ENCODE peak calls at places on chromosomes 16 and 17, in ten cellular contexts. One of them, this sample, is unnamed. For H3K9me3, the result is how much of the 10 kb centered on the place peaks cover.

GRCh38 chr16:83723244-83723643 is 84.5 kb upstream of the HSBP1 start:
- DNase-seq in stomach: no peak
- DNase-seq in transverse colon: no peak
- DNase-seq in K562: no peak
- DNase-seq in upper lobe of left lung: no peak
- DNase-seq in spleen: no peak
- DNase-seq in prostate gland: no peak
- DNase-seq in GM12878: no peak
- DNase-seq in H1: no peak
- DNase-seq in Panc1: no peak
- DNase-seq in this sample: no peak

GRCh38 chr17:39677581-39678339 is 9.5 kb downstream of the PNMT start:
- DNase-seq in transverse colon: no peak
- DNase-seq in H1: no peak
- DNase-seq in Panc1: no peak
- DNase-seq in spleen: peak
- DNase-seq in GM12878: no peak
- DNase-seq in prostate gland: no peak
- DNase-seq in stomach: no peak
- DNase-seq in upper lobe of left lung: no peak
- DNase-seq in K562: no peak
- DNase-seq in this sample: no peak

GRCh38 chr17:9409430-9409829 is 166.2 kb downstream of the STX8 start:
- DNase-seq in spleen: no peak
- DNase-seq in transverse colon: no peak
- DNase-seq in H1: no peak
- DNase-seq in prostate gland: no peak
- DNase-seq in K562: no peak
- DNase-seq in stomach: no peak
- DNase-seq in Panc1: no peak
- DNase-seq in upper lobe of left lung: no peak
- DNase-seq in GM12878: no peak
- DNase-seq in this sample: peak

GRCh38 chr16:83806036-83806435 is 1.7 kb upstream of the HSBP1 start:
- DNase-seq in stomach: no peak
- DNase-seq in K562: no peak
- DNase-seq in GM12878: no peak
- DNase-seq in H1: no peak
- DNase-seq in upper lobe of left lung: no peak
- DNase-seq in transverse colon: no peak
- DNase-seq in spleen: no peak
- DNase-seq in prostate gland: no peak
- DNase-seq in Panc1: no peak
- DNase-seq in this sample: no peak

GRCh38 chr17:8326591-8327583 is 12.8 kb upstream of the ODF4 start:
- DNase-seq in GM12878: no peak
- DNase-seq in H1: peak
- DNase-seq in Panc1: no peak
- DNase-seq in spleen: no peak
- DNase-seq in upper lobe of left lung: no peak
- DNase-seq in K562: peak
- DNase-seq in prostate gland: no peak
- DNase-seq in stomach: peak
- DNase-seq in transverse colon: no peak
- DNase-seq in this sample: peak

GRCh38 chr16:64365448-64365858 is 756.4 kb downstream of the CDH11 start:
- DNase-seq in GM12878: no peak
- DNase-seq in spleen: no peak
- DNase-seq in stomach: no peak
- DNase-seq in Panc1: no peak
- DNase-seq in prostate gland: no peak
- DNase-seq in K562: no peak
- DNase-seq in transverse colon: no peak
- DNase-seq in H1: no peak
- DNase-seq in upper lobe of left lung: no peak
- DNase-seq in this sample: peak

GRCh38 chr17:17681744-17682292 is 560 bp downstream of the RAI1 start:
- DNase-seq in H1: no peak
- DNase-seq in K562: peak
- DNase-seq in upper lobe of left lung: no peak
- DNase-seq in transverse colon: peak
- DNase-seq in Panc1: no peak
- DNase-seq in spleen: peak
- DNase-seq in GM12878: no peak
- DNase-seq in prostate gland: peak
- DNase-seq in stomach: no peak
- DNase-seq in this sample: no peak

GRCh38 chr16:87045462-87046216 is 271.6 kb downstream of the C16orf95 start:
- DNase-seq in stomach: no peak
- DNase-seq in Panc1: no peak
- DNase-seq in transverse colon: no peak
- DNase-seq in H1: no peak
- DNase-seq in prostate gland: no peak
- DNase-seq in upper lobe of left lung: no peak
- DNase-seq in K562: no peak
- DNase-seq in GM12878: no peak
- DNase-seq in spleen: no peak
- DNase-seq in this sample: no peak

GRCh38 chr17:42230225-42230624 is 35.9 kb upstream of the GHDC start:
- DNase-seq in transverse colon: no peak
- DNase-seq in Panc1: no peak
- DNase-seq in spleen: no peak
- DNase-seq in K562: no peak
- DNase-seq in H1: no peak
- DNase-seq in prostate gland: no peak
- DNase-seq in GM12878: no peak
- DNase-seq in stomach: no peak
- DNase-seq in upper lobe of left lung: no peak
- DNase-seq in this sample: no peak

GRCh38 chr17:6853764-6854442 is 22.4 kb upstream of the TEKT1 start:
- DNase-seq in K562: no peak
- DNase-seq in transverse colon: no peak
- DNase-seq in Panc1: no peak
- DNase-seq in prostate gland: no peak
- DNase-seq in GM12878: no peak
- DNase-seq in spleen: no peak
- DNase-seq in upper lobe of left lung: peak
- DNase-seq in stomach: no peak
- DNase-seq in H1: peak
- DNase-seq in this sample: no peak

GRCh38 chr17:35448214-35448898 is at the start of gene SLFN13:
- DNase-seq in H1: peak
- DNase-seq in transverse colon: peak
- DNase-seq in upper lobe of left lung: peak
- DNase-seq in stomach: peak
- DNase-seq in GM12878: peak
- DNase-seq in prostate gland: peak
- DNase-seq in spleen: peak
- DNase-seq in K562: peak
- DNase-seq in Panc1: no peak
- DNase-seq in this sample: peak

DNA sequence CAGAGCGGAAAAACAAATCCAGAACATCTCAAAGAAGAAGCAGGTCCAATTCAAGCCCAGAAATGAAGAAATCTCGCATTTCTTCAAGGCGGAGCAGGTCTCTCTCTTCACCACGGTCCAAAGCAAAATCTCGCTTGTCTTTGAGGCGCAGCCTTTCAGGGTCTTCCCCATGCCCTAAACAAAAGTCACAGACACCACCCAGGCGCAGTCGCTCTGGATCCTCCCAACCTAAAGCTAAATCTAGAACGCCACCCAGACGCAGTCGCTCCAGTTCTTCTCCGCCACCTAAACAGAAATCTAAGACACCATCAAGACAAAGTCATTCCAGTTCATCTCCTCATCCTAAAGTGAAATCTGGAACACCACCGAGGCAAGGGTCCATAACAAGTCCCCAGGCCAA is 10.3 kb downstream of the SRRM2 start:
- DNase-seq in K562: no peak
- DNase-seq in Panc1: no peak
- DNase-seq in prostate gland: no peak
- DNase-seq in stomach: no peak
- DNase-seq in H1: no peak
- DNase-seq in spleen: peak
- DNase-seq in upper lobe of left lung: no peak
- DNase-seq in transverse colon: no peak
- DNase-seq in GM12878: no peak
- DNase-seq in this sample: no peak
- H3K9me3 ChIP-seq in K562: under half
- H3K9me3 ChIP-seq in Panc1: under half
- H3K9me3 ChIP-seq in prostate gland: under half
- H3K9me3 ChIP-seq in stomach: under half
- H3K9me3 ChIP-seq in H1: under half
- H3K9me3 ChIP-seq in spleen: under half
- H3K9me3 ChIP-seq in upper lobe of left lung: under half
- H3K9me3 ChIP-seq in transverse colon: under half
- H3K9me3 ChIP-seq in GM12878: under half
- H3K9me3 ChIP-seq in this sample: under half

GRCh38 chr16:85220125-85220839 is 108.0 kb upstream of the CIBAR2 start:
- DNase-seq in upper lobe of left lung: peak
- DNase-seq in K562: no peak
- DNase-seq in GM12878: no peak
- DNase-seq in H1: no peak
- DNase-seq in Panc1: no peak
- DNase-seq in stomach: peak
- DNase-seq in prostate gland: peak
- DNase-seq in spleen: no peak
- DNase-seq in transverse colon: peak
- DNase-seq in this sample: peak

GRCh38 chr16:85213926-85214294 is 101.6 kb upstream of the CIBAR2 start:
- DNase-seq in transverse colon: no peak
- DNase-seq in stomach: no peak
- DNase-seq in upper lobe of left lung: no peak
- DNase-seq in prostate gland: no peak
- DNase-seq in GM12878: no peak
- DNase-seq in H1: no peak
- DNase-seq in spleen: no peak
- DNase-seq in Panc1: no peak
- DNase-seq in K562: no peak
- DNase-seq in this sample: no peak

GRCh38 chr16:85211247-85211910 is 99.1 kb upstream of the CIBAR2 start:
- DNase-seq in GM12878: no peak
- DNase-seq in transverse colon: no peak
- DNase-seq in stomach: no peak
- DNase-seq in upper lobe of left lung: no peak
- DNase-seq in Panc1: no peak
- DNase-seq in H1: no peak
- DNase-seq in K562: no peak
- DNase-seq in prostate gland: no peak
- DNase-seq in spleen: no peak
- DNase-seq in this sample: no peak

GRCh38 chr16:85216522-85217375 is 104.5 kb upstream of the CIBAR2 start:
- DNase-seq in spleen: no peak
- DNase-seq in upper lobe of left lung: no peak
- DNase-seq in H1: no peak
- DNase-seq in Panc1: no peak
- DNase-seq in GM12878: no peak
- DNase-seq in K562: peak
- DNase-seq in transverse colon: no peak
- DNase-seq in stomach: no peak
- DNase-seq in prostate gland: no peak
- DNase-seq in this sample: no peak

DNA sequence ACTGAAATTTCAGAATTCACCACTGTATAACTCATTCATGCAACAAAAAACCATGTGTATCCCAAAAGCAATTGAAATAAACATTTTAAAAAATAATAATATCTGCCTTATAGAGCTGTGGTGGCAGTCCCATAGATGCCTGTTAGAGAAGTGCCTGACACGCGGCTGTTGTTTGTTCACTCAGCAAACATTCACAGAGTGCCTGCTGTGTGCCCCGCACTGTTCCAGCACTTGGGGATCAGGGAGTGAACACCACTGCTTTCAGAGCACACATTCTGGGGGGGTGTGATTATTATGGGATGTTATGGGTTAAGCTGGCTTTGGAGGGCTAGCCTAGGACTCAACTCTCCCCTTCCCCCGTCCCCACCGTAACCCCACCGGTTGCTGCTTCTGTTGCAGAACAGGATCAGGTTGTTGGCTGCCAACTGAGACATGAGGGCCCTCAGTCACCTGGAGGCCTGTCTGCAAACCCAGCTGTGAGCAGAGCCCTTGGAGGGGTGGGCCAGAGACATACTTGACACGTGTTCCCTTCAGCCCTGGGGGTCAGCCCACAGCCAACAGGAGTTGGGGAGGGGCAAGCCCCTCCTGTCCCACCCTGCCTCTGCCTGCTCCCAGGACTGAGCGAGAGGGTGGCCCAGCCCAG is 103.3 kb upstream of the CIBAR2 start:
- DNase-seq in stomach: no peak
- DNase-seq in prostate gland: no peak
- DNase-seq in H1: no peak
- DNase-seq in upper lobe of left lung: no peak
- DNase-seq in transverse colon: no peak
- DNase-seq in GM12878: no peak
- DNase-seq in spleen: no peak
- DNase-seq in K562: no peak
- DNase-seq in Panc1: no peak
- DNase-seq in this sample: no peak
- TF ChIP-seq POLR2AphosphoS5 in stomach: no peak
- TF ChIP-seq POLR2AphosphoS5 in prostate gland: no peak
- TF ChIP-seq POLR2AphosphoS5 in H1: no peak
- TF ChIP-seq POLR2AphosphoS5 in upper lobe of left lung: no peak
- TF ChIP-seq POLR2AphosphoS5 in transverse colon: no peak
- TF ChIP-seq POLR2AphosphoS5 in GM12878: no peak
- TF ChIP-seq POLR2AphosphoS5 in spleen: no peak
- TF ChIP-seq POLR2AphosphoS5 in K562: no peak
- TF ChIP-seq POLR2AphosphoS5 in Panc1: no peak
- TF ChIP-seq POLR2AphosphoS5 in this sample: no peak

DNA sequence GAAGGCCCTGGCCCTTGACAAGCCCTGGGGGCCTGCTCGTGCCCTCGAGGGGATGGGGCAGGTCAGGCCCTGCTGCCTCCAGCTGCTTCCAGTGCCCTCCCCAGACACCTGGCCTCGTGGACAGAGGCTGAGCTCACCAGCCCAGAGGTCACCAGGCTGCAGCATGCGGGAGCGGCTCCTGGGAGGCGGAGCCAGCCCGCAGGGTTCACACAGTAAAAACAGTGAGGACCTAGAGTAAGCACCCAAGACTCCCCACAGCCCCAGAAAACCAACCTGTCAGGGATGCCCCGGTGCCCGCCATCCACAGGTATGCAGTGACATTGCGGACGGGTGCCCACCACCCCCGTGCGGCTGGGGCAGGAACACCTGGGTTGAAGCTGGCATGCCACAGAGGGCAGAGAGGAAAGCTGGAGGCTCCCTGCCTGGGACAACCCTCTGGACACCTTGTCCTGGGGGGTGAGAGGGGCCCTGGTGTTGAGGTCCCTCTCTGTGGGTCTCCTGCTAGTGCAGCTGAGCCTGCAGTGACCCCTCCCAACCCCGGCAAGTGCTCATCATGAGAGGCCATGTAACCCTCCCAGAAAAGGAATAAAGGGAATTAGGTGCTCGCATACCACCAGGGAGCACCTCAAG is 62.1 kb downstream of the LMF1 start:
- DNase-seq in K562: no peak
- DNase-seq in H1: no peak
- DNase-seq in transverse colon: no peak
- DNase-seq in upper lobe of left lung: no peak
- DNase-seq in prostate gland: no peak
- DNase-seq in GM12878: no peak
- DNase-seq in stomach: no peak
- DNase-seq in Panc1: no peak
- DNase-seq in spleen: no peak
- DNase-seq in this sample: no peak
- H3K9me3 ChIP-seq in K562: under half
- H3K9me3 ChIP-seq in H1: under half
- H3K9me3 ChIP-seq in transverse colon: under half
- H3K9me3 ChIP-seq in upper lobe of left lung: under half
- H3K9me3 ChIP-seq in prostate gland: under half
- H3K9me3 ChIP-seq in GM12878: under half
- H3K9me3 ChIP-seq in stomach: under half
- H3K9me3 ChIP-seq in Panc1: under half
- H3K9me3 ChIP-seq in spleen: under half
- H3K9me3 ChIP-seq in this sample: under half

GRCh38 chr16:89315791-89316581 is 98.5 kb downstream of the ZNF778 start:
- DNase-seq in Panc1: peak
- DNase-seq in prostate gland: no peak
- DNase-seq in GM12878: peak
- DNase-seq in H1: no peak
- DNase-seq in transverse colon: peak
- DNase-seq in stomach: peak
- DNase-seq in spleen: peak
- DNase-seq in upper lobe of left lung: peak
- DNase-seq in K562: peak
- DNase-seq in this sample: peak
- TF ChIP-seq POLR2AphosphoS5 in Panc1: no peak
- TF ChIP-seq POLR2AphosphoS5 in prostate gland: peak
- TF ChIP-seq POLR2AphosphoS5 in GM12878: no peak
- TF ChIP-seq POLR2AphosphoS5 in H1: no peak
- TF ChIP-seq POLR2AphosphoS5 in transverse colon: no peak
- TF ChIP-seq POLR2AphosphoS5 in stomach: peak
- TF ChIP-seq POLR2AphosphoS5 in spleen: peak
- TF ChIP-seq POLR2AphosphoS5 in upper lobe of left lung: peak
- TF ChIP-seq POLR2AphosphoS5 in K562: no peak
- TF ChIP-seq POLR2AphosphoS5 in this sample: peak

This sample was measured in endothelial cell of umbilical vein.